ENCODE peak calls at places on chromosomes 13 and 19, in ten cellular contexts. U is MV-4-11, N is kidney tubule cell, Q is neuronal stem cell, D is NCI-H2029, E is NCI-H226, Z is hypothalamus, B is AG08395, O is left colon, K is activated T-helper 1 cell treated with Interleukin-2 at 50 U/mL for 16 hours. T is an unnamed sample.

GRCh38 chr13:32237681-32238080 is 77.5 kb downstream of the ZAR1L start:
- DNase-seq in O (no peak), K (no peak), B (no peak), D (no peak), Z (no peak), E (no peak), Q (no peak), N (no peak), U (no peak), T (no peak)

GRCh38 chr13:27044837-27045570 is 126.6 kb downstream of the USP12 start:
- DNase-seq in O (no peak), N (no peak), E (no peak), Q (no peak), B (no peak), D (no peak), U (no peak), K (no peak), Z (no peak), T (no peak)

GRCh38 chr19:11693505-11694499 is 44.9 kb downstream of the ZNF823 start:
- DNase-seq in K (no peak), D (peak), E (no peak), O (no peak), U (no peak), B (peak), Z (no peak), N (peak), Q (no peak), T (no peak)

GRCh38 chr13:113959198-113959597 is 14.7 kb downstream of the C13orf46 start:
- DNase-seq in Z (no peak), E (no peak), N (peak), O (no peak), U (no peak), K (no peak), Q (no peak), B (no peak), D (no peak), T (no peak)

GRCh38 chr19:35907377-35907745 is 734 bp downstream of the TYROBP start:
- DNase-seq in B (no peak), N (no peak), Q (no peak), D (no peak), O (no peak), Z (no peak), K (no peak), U (no peak), E (no peak), T (peak)

GRCh38 chr13:31909889-31910551 is 121.6 kb upstream of the FRY start:
- DNase-seq in D (peak), U (peak), K (peak), N (peak), O (no peak), B (peak), Z (no peak), E (no peak), Q (peak), T (no peak)

GRCh38 chr19:10184636-10185035 is 10.1 kb downstream of the DNMT1 start:
- DNase-seq in Q (no peak), B (no peak), E (no peak), K (no peak), U (no peak), O (no peak), D (no peak), Z (no peak), N (no peak), T (no peak)

GRCh38 chr19:2252481-2253105 is 3.5 kb downstream of the AMH start:
- DNase-seq in Z (no peak), N (no peak), B (no peak), E (no peak), D (no peak), K (no peak), Q (no peak), O (no peak), U (no peak), T (peak)

GRCh38 chr19:31438401-31439269 is 89.4 kb upstream of the TSHZ3 start:
- DNase-seq in B (no peak), E (no peak), D (no peak), O (no peak), Q (no peak), U (no peak), N (no peak), Z (no peak), K (no peak), T (no peak)

GRCh38 chr13:81326913-81327312 is 986.0 kb upstream of the SPRY2 start:
- DNase-seq in K (no peak), O (no peak), U (no peak), Q (no peak), Z (no peak), B (no peak), E (no peak), D (no peak), N (no peak), T (no peak)

GRCh38 chr19:867301-867793 is 7.9 kb downstream of the CFD start:
- DNase-seq in Z (no peak), B (no peak), Q (no peak), E (no peak), O (no peak), D (no peak), U (no peak), K (no peak), N (no peak), T (no peak)

GRCh38 chr13:111213964-111214726 is 99.0 kb downstream of the ARHGEF7 start:
- DNase-seq in K (no peak), Z (no peak), U (peak), O (no peak), B (no peak), E (no peak), D (peak), Q (no peak), N (no peak), T (peak)

GRCh38 chr19:49362926-49363264 is 679 bp upstream of the TEAD2 start:
- DNase-seq in Q (peak), N (no peak), E (no peak), Z (no peak), U (no peak), O (peak), B (peak), D (no peak), K (no peak), T (no peak)

T was measured in spleen.